ENCODE peak calls at places on chromosome 13, in seven cellular contexts. Y is CD8-positive, alpha-beta memory T cell; T is CD4-positive, alpha-beta T cell; H is left ventricle myocardium inferior; C is CD8-positive, alpha-beta T cell; D is naive thymus-derived CD4-positive, alpha-beta T cell; O is A549. U is an unnamed sample.

GRCh38 chr13:44431150-44431549 is 57.5 kb downstream of the SERP2 start:
- DNase-seq in O (peak; percentile 43), D (no peak), Y (no peak), C (no peak), T (no peak), H (no peak), U (no peak)

GRCh38 chr13:26497991-26498423 is 59.5 kb upstream of the WASF3 start:
- DNase-seq in T (no peak), Y (no peak), C (no peak), H (no peak), D (no peak), O (no peak), U (no peak)

GRCh38 chr13:80341098-80341701 is at the start of gene SPRY2:
- DNase-seq in Y (peak; percentile 40), D (peak; percentile 9), C (no peak), O (peak; percentile 92), H (peak; percentile 94), T (no peak), U (no peak)

GRCh38 chr13:99033814-99034213 is 56.0 kb upstream of the DOCK9 start:
- DNase-seq in T (no peak), Y (no peak), H (no peak), C (no peak), O (no peak), D (peak; percentile 46), U (no peak)

GRCh38 chr13:45773236-45773635 is 71.1 kb downstream of the CBY2 start:
- DNase-seq in T (no peak), H (no peak), C (no peak), D (no peak), O (no peak), Y (no peak), U (no peak)

GRCh38 chr13:21684576-21684975 is 13.7 kb downstream of the FGF9 start:
- DNase-seq in C (no peak), O (no peak), Y (no peak), D (no peak), T (no peak), H (no peak), U (no peak)

GRCh38 chr13:61170791-61171330 is 244.8 kb downstream of the PCDH20 start:
- DNase-seq in H (peak; percentile 13), C (no peak), D (no peak), Y (no peak), T (no peak), O (no peak), U (no peak)

GRCh38 chr13:36131215-36131930 is at the start of gene DCLK1:
- DNase-seq in D (no peak), H (peak; percentile 80), T (no peak), C (no peak), O (no peak), Y (no peak), U (no peak)

GRCh38 chr13:26483546-26483945 is 73.9 kb upstream of the WASF3 start:
- DNase-seq in T (no peak), C (no peak), H (no peak), Y (no peak), O (no peak), D (no peak), U (no peak)

GRCh38 chr13:110044521-110045200 is 258.3 kb upstream of the IRS2 start:
- DNase-seq in H (no peak), D (no peak), Y (no peak), O (no peak), C (no peak), T (no peak), U (no peak)

GRCh38 chr13:27362064-27362751 is 62.2 kb upstream of the GTF3A start:
- DNase-seq in H (peak; percentile 83), C (peak; percentile 63), Y (peak; percentile 67), T (peak; percentile 60), O (peak; percentile 81), D (peak; percentile 70), U (peak; percentile 65)

GRCh38 chr13:37806666-37807065 is 62.9 kb downstream of the TRPC4 start:
- DNase-seq in D (no peak), Y (no peak), O (no peak), C (no peak), T (no peak), H (no peak), U (no peak)

GRCh38 chr13:82356667-82357066 is 1525.6 kb downstream of the SLITRK1 start:
- DNase-seq in O (peak; percentile 2), Y (no peak), D (no peak), C (no peak), T (no peak), H (no peak), U (no peak)

GRCh38 chr13:75372517-75372916 is 109.5 kb downstream of the TBC1D4 start:
- DNase-seq in T (no peak), O (peak; percentile 41), D (peak; percentile 33), C (no peak), H (no peak), Y (peak; percentile 19), U (no peak)

DNA sequence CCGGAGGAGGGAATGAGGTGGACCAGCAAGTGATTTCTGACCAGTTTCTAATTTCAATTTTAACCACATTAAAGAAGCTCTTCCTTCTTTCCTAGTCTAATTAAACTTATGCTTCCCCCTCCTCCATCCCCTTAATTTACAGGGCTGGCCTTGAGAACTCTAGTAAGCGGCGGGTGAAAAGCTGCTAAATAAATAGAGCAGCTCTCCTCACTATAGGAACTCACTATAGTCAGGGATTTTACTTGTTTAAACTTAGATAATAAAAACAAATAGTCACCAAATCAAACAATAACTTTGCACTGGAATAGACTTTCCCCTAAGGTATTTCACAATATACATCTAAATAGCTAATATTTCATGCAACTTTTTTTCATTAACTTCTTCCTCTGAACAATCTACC is 1838.2 kb upstream of the PRR20A start:
- DNase-seq in O (no peak), Y (no peak), T (no peak), H (no peak), D (no peak), C (no peak), U (no peak)
- H3K9me3 ChIP-seq in O (no peaks in the 10 kb centered on the region), Y (no peaks in the 10 kb centered on the region), T (no peaks in the 10 kb centered on the region), H (no peaks in the 10 kb centered on the region), D (no peaks in the 10 kb centered on the region), C (no peaks in the 10 kb centered on the region), U (no peaks in the 10 kb centered on the region)

GRCh38 chr13:19159181-19159580 is 22.4 kb downstream of the TUBA3C start:
- DNase-seq in Y (no peak), D (no peak), H (no peak), O (no peak), C (no peak), T (no peak), U (no peak)

GRCh38 chr13:19156013-19156825 is 25.4 kb downstream of the TUBA3C start:
- DNase-seq in T (no peak), O (no peak), D (no peak), C (no peak), H (no peak), Y (no peak), U (no peak)

GRCh38 chr13:19158526-19158925 is 23.1 kb downstream of the TUBA3C start:
- DNase-seq in C (no peak), H (no peak), T (no peak), Y (no peak), O (no peak), D (no peak), U (no peak)

GRCh38 chr13:19157461-19157860 is 24.2 kb downstream of the TUBA3C start:
- DNase-seq in D (no peak), Y (no peak), O (no peak), H (no peak), T (no peak), C (no peak), U (no peak)

GRCh38 chr13:19158006-19158405 is 23.6 kb downstream of the TUBA3C start:
- DNase-seq in D (no peak), O (no peak), Y (no peak), C (no peak), H (no peak), T (no peak), U (no peak)
- H3K9me3 ChIP-seq in D (no peaks in the 10 kb centered on the region), O (no peaks in the 10 kb centered on the region), Y (no peaks in the 10 kb centered on the region), C (no peaks in the 10 kb centered on the region), H (peaks cover 11% of the 10 kb centered on the region), T (peaks cover 4% of the 10 kb centered on the region), U (no peaks in the 10 kb centered on the region)

GRCh38 chr13:19020988-19021387 is 160.6 kb downstream of the TUBA3C start:
- DNase-seq in O (no peak), H (no peak), D (no peak), Y (no peak), T (no peak), C (no peak), U (no peak)
- H3K9me3 ChIP-seq in O (no peaks in the 10 kb centered on the region), H (no peaks in the 10 kb centered on the region), D (no peaks in the 10 kb centered on the region), Y (no peaks in the 10 kb centered on the region), T (no peaks in the 10 kb centered on the region), C (no peaks in the 10 kb centered on the region), U (no peaks in the 10 kb centered on the region)

GRCh38 chr13:48602296-48603040 is 51.3 kb upstream of the CYSLTR2 start:
- DNase-seq in O (no peak), C (no peak), D (no peak), H (no peak), Y (no peak), T (no peak), U (no peak)

GRCh38 chr13:48600374-48601364 is 53.1 kb upstream of the CYSLTR2 start:
- DNase-seq in D (no peak), Y (no peak), T (no peak), H (no peak), C (no peak), O (no peak), U (no peak)

DNA sequence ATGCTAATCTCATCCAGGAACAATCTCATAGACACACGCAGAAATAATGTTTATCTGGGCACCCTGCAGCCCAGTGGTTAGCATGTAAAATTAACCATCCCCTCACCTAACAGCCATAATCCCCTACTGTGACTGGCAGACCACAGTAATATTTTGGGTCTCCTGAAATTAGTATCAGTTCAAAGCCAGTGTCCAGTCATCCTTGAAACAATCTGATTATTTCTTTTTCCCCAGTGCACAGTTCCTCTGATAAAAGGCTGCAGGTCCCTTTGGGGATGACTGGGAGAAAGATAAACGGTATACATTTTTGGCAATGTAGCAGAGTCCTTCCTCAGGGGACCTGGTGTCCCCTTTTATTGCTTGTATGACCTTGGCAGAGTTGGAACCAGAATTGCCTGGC is 50.4 kb upstream of the CYSLTR2 start:
- DNase-seq in T (no peak), H (no peak), C (no peak), Y (no peak), O (no peak), D (no peak), U (no peak)
- H3K9me3 ChIP-seq in T (no peaks in the 10 kb centered on the region), H (peaks cover 39% of the 10 kb centered on the region), C (no peaks in the 10 kb centered on the region), Y (no peaks in the 10 kb centered on the region), O (peaks cover 3% of the 10 kb centered on the region), D (no peaks in the 10 kb centered on the region), U (no peaks in the 10 kb centered on the region)